ENCODE peak calls at places on chromosomes 6 and 20, in seven cellular contexts. F, J, U, O, C, I and Y are unnamed samples.

GRCh38 chr20:3889489-3890409 is 562 bp downstream of the PANK2 start:
- DNase-seq in F (no peak), J (no peak), U (peak), O (no peak), C (peak), I (no peak), Y (no peak)

GRCh38 chr6:854405-855073 is 161.6 kb upstream of the EXOC2 start:
- DNase-seq in F (peak), J (no peak), U (no peak), O (no peak), C (no peak), I (no peak), Y (no peak)

GRCh38 chr6:3997144-3997770 is 81.7 kb downstream of the FAM217A start:
- DNase-seq in F (peak), J (no peak), U (no peak), O (no peak), C (no peak), I (peak), Y (no peak)

GRCh38 chr6:38528196-38528965 is 111.3 kb downstream of the BTBD9 start:
- DNase-seq in F (no peak), J (no peak), U (no peak), O (no peak), C (no peak), I (no peak), Y (no peak)

GRCh38 chr6:169799474-169799926 is 48.1 kb downstream of the ERMARD start:
- DNase-seq in F (no peak), J (no peak), U (no peak), O (no peak), C (no peak), I (no peak), Y (no peak)

GRCh38 chr20:35496481-35496880 is 33.0 kb downstream of the C20orf173 start:
- DNase-seq in F (no peak), J (no peak), U (no peak), O (no peak), C (no peak), I (no peak), Y (no peak)

GRCh38 chr6:98039876-98040605 is 757.0 kb upstream of the MMS22L start:
- DNase-seq in F (no peak), J (no peak), U (no peak), O (no peak), C (no peak), I (no peak), Y (no peak)

GRCh38 chr6:127900935-127901334 is at the start of gene THEMIS:
- DNase-seq in F (no peak), J (peak), U (peak), O (no peak), C (no peak), I (no peak), Y (peak)

GRCh38 chr6:83429857-83430605 is 820 bp downstream of the ME1 start:
- DNase-seq in F (peak), J (no peak), U (no peak), O (no peak), C (no peak), I (peak), Y (no peak)

GRCh38 chr20:30601974-30602373 is 655.5 kb upstream of the DEFB115 start:
- DNase-seq in F (no peak), J (no peak), U (no peak), O (no peak), C (no peak), I (no peak), Y (no peak)

GRCh38 chr6:89736887-89737286 is 82.7 kb downstream of the MDN1 start:
- DNase-seq in F (no peak), J (no peak), U (no peak), O (no peak), C (no peak), I (no peak), Y (no peak)

GRCh38 chr6:148128014-148128730 is 214.5 kb upstream of the SASH1 start:
- DNase-seq in F (no peak), J (no peak), U (no peak), O (no peak), C (no peak), I (no peak), Y (no peak)

GRCh38 chr6:5656226-5656625 is 350.5 kb downstream of the NRN1 start:
- DNase-seq in F (no peak), J (no peak), U (no peak), O (no peak), C (no peak), I (no peak), Y (no peak)

GRCh38 chr20:10660661-10661060 is 13.1 kb downstream of the JAG1 start:
- DNase-seq in F (no peak), J (no peak), U (no peak), O (no peak), C (no peak), I (no peak), Y (no peak)

GRCh38 chr6:21752054-21752811 is 158.7 kb downstream of the SOX4 start:
- DNase-seq in F (no peak), J (no peak), U (no peak), O (no peak), C (no peak), I (peak), Y (no peak)

GRCh38 chr6:3813150-3813780 is 35.9 kb upstream of the FAM50B start:
- DNase-seq in F (no peak), J (no peak), U (no peak), O (no peak), C (no peak), I (peak), Y (no peak)

GRCh38 chr6:129665555-129665954 is 44.4 kb downstream of the ARHGAP18 start:
- DNase-seq in F (no peak), J (no peak), U (no peak), O (no peak), C (no peak), I (no peak), Y (no peak)

GRCh38 chr20:40090236-40090635 is 598.8 kb downstream of the MAFB start:
- DNase-seq in F (no peak), J (no peak), U (no peak), O (no peak), C (no peak), I (no peak), Y (no peak)

GRCh38 chr6:163415620-163416379 is 1.3 kb downstream of the QKI start:
- DNase-seq in F (no peak), J (peak), U (peak), O (no peak), C (peak), I (peak), Y (peak)

GRCh38 chr6:106823732-106824351 is 150.7 kb downstream of the CD24 start:
- DNase-seq in F (no peak), J (no peak), U (no peak), O (no peak), C (no peak), I (no peak), Y (no peak)

GRCh38 chr6:133202610-133203343 is 38.4 kb upstream of the EYA4 start:
- DNase-seq in F (no peak), J (no peak), U (no peak), O (no peak), C (no peak), I (no peak), Y (no peak)

GRCh38 chr20:19015890-19016465 is 196.5 kb upstream of the SLC24A3 start:
- DNase-seq in F (no peak), J (no peak), U (no peak), O (no peak), C (no peak), I (no peak), Y (no peak)

GRCh38 chr20:50701055-50701963 is 10.0 kb upstream of the RIPOR3 start:
- DNase-seq in F (no peak), J (no peak), U (no peak), O (no peak), C (no peak), I (no peak), Y (no peak)

GRCh38 chr6:1765160-1765900 is 155.6 kb downstream of the FOXC1 start:
- DNase-seq in F (no peak), J (no peak), U (no peak), O (no peak), C (no peak), I (no peak), Y (no peak)

GRCh38 chr20:561437-562231 is 18.0 kb upstream of the CSNK2A1 start:
- DNase-seq in F (peak), J (peak), U (peak), O (peak), C (no peak), I (peak), Y (peak)

GRCh38 chr6:166551797-166552495 is 34.5 kb downstream of the RAMACL start:
- DNase-seq in F (no peak), J (no peak), U (no peak), O (no peak), C (no peak), I (no peak), Y (no peak)

GRCh38 chr20:8983478-8984345 is 85.2 kb upstream of the PLCB4 start:
- DNase-seq in F (no peak), J (no peak), U (no peak), O (no peak), C (no peak), I (no peak), Y (no peak)

GRCh38 chr6:42128460-42129359 is 13.7 kb downstream of the C6orf132 start:
- DNase-seq in F (no peak), J (no peak), U (no peak), O (no peak), C (no peak), I (no peak), Y (no peak)

GRCh38 chr6:42050897-42051653 is 751 bp downstream of the TAF8 start:
- DNase-seq in F (no peak), J (no peak), U (no peak), O (no peak), C (no peak), I (no peak), Y (no peak)

GRCh38 chr6:4522453-4522852 is 253.8 kb upstream of the CDYL start:
- DNase-seq in F (no peak), J (no peak), U (no peak), O (no peak), C (no peak), I (no peak), Y (no peak)